ENCODE peak calls at places on chromosomes 16 and 17, in seven cellular contexts. D, N, M, S, T, I and L are unnamed samples.

GRCh38 chr17:78563189-78564145 is 13.7 kb downstream of the DNAH17 start:
- DNase-seq in D (no peak), S (peak; percentile 61), I (no peak), T (no peak), M (no peak), N (no peak), L (no peak)

GRCh38 chr17:17495448-17496188 is 577 bp downstream of the RASD1 start:
- DNase-seq in M (peak; percentile 10), N (no peak), T (peak; percentile 46), D (no peak), I (no peak), S (peak; percentile 47), L (no peak)

GRCh38 chr17:40775945-40776344 is 3.9 kb upstream of the KRT26 start:
- DNase-seq in I (no peak), S (no peak), D (no peak), N (no peak), T (no peak), M (no peak), L (no peak)

GRCh38 chr17:4592240-4593005 is 8.1 kb downstream of the SMTNL2 start:
- DNase-seq in M (no peak), S (no peak), D (no peak), T (no peak), I (no peak), N (no peak), L (no peak)

GRCh38 chr16:73890524-73891500 is 405.8 kb upstream of the PSMD7 start:
- DNase-seq in T (no peak), D (no peak), I (no peak), M (no peak), N (no peak), S (no peak), L (no peak)

GRCh38 chr17:73942668-73943415 is 260.6 kb upstream of the RPL38 start:
- DNase-seq in N (no peak), M (no peak), T (no peak), I (no peak), D (no peak), S (no peak), L (no peak)

GRCh38 chr17:45783593-45784292 is 377 bp upstream of the CRHR1 start:
- DNase-seq in I (no peak), N (no peak), D (no peak), M (no peak), T (peak; percentile 14), S (no peak), L (no peak)

GRCh38 chr16:57255686-57256415 is 10.8 kb downstream of the ARL2BP start:
- DNase-seq in D (no peak), N (no peak), T (no peak), S (no peak), I (no peak), M (no peak), L (peak; percentile 89)

GRCh38 chr17:37699285-37699973 is 45.4 kb downstream of the HNF1B start:
- DNase-seq in I (no peak), D (no peak), S (no peak), T (no peak), N (no peak), M (no peak), L (no peak)

GRCh38 chr17:2909853-2910234 is 113.6 kb downstream of the RAP1GAP2 start:
- DNase-seq in T (no peak), N (no peak), M (no peak), S (no peak), D (no peak), I (no peak), L (no peak)

GRCh38 chr17:7220593-7221280 is 999 bp downstream of the ACADVL start:
- DNase-seq in N (peak; percentile 41), I (no peak), D (no peak), T (peak; percentile 69), S (peak; percentile 85), M (peak; percentile 63), L (peak; percentile 58)

GRCh38 chr17:55842405-55843158 is 91.7 kb downstream of the PCTP start:
- DNase-seq in M (no peak), N (no peak), D (no peak), I (no peak), T (no peak), S (no peak), L (no peak)

GRCh38 chr17:5437721-5438317 is 1.1 kb downstream of the C1QBP start:
- DNase-seq in D (no peak), N (no peak), M (no peak), I (no peak), S (no peak), T (no peak), L (peak; percentile 59)

GRCh38 chr17:30369995-30370394 is 8.7 kb upstream of the CPD start:
- DNase-seq in I (no peak), T (no peak), M (no peak), S (no peak), N (no peak), D (no peak), L (peak; percentile 74)

GRCh38 chr16:58499615-58500328 is at the start of gene NDRG4:
- DNase-seq in T (peak; percentile 47), M (peak; percentile 37), D (peak; percentile 33), S (peak; percentile 79), I (no peak), N (no peak), L (peak; percentile 64)

GRCh38 chr17:5711344-5711743 is 127.0 kb upstream of the NLRP1 start:
- DNase-seq in I (no peak), D (no peak), N (no peak), S (no peak), M (no peak), T (no peak), L (no peak)

GRCh38 chr17:83126275-83126930 is 47.0 kb downstream of the METRNL start:
- DNase-seq in D (no peak), T (peak; percentile 2), S (no peak), N (no peak), I (no peak), M (no peak), L (no peak)

GRCh38 chr17:82793974-82794620 is 42.2 kb downstream of the TBCD start:
- DNase-seq in M (no peak), S (no peak), T (no peak), I (no peak), N (no peak), D (no peak), L (no peak)

GRCh38 chr17:76239538-76240274 is 587 bp downstream of the RNF157 start:
- DNase-seq in D (no peak), N (no peak), I (no peak), M (no peak), T (peak; percentile 25), S (no peak), L (no peak)

GRCh38 chr17:35052240-35052608 is 11.3 kb downstream of the RFFL start:
- DNase-seq in N (no peak), T (no peak), D (no peak), M (no peak), S (no peak), I (no peak), L (peak; percentile 63)

GRCh38 chr16:89546781-89547180 is 13.7 kb upstream of the RPL13 start:
- DNase-seq in M (no peak), T (no peak), S (no peak), I (no peak), N (no peak), D (no peak), L (no peak)

GRCh38 chr16:69812213-69813014 is 50.3 kb downstream of the WWP2 start:
- DNase-seq in I (no peak), D (no peak), T (no peak), M (no peak), N (no peak), S (no peak), L (no peak)

GRCh38 chr17:81494984-81495383 is 17.6 kb downstream of the ACTG1 start:
- DNase-seq in N (no peak), I (no peak), D (no peak), T (no peak), M (no peak), S (no peak), L (no peak)

GRCh38 chr17:21523482-21524210 is 147.5 kb downstream of the KCNJ12 start:
- DNase-seq in D (no peak), M (no peak), T (no peak), I (no peak), N (no peak), S (no peak), L (no peak)

GRCh38 chr16:85696761-85697160 is 8.0 kb upstream of the GINS2 start:
- DNase-seq in N (no peak), S (no peak), T (no peak), I (no peak), M (no peak), D (no peak), L (no peak)

GRCh38 chr16:50670476-50670875 is 10.6 kb downstream of the SNX20 start:
- DNase-seq in T (no peak), S (no peak), I (no peak), N (no peak), D (no peak), M (no peak), L (no peak)

GRCh38 chr16:2095315-2095853 is 40.3 kb downstream of the PKD1 start:
- DNase-seq in M (no peak), I (no peak), T (no peak), N (no peak), D (no peak), S (no peak), L (peak; percentile 17)

GRCh38 chr17:77881545-77881944 is 77.0 kb upstream of the TNRC6C start:
- DNase-seq in N (peak; percentile 85), D (no peak), T (peak; percentile 77), M (peak; percentile 67), S (peak; percentile 68), I (peak; percentile 25), L (peak; percentile 55)

GRCh38 chr17:66906321-66907278 is 57.9 kb upstream of the CACNG4 start:
- DNase-seq in T (peak; percentile 74), S (peak; percentile 87), D (peak; percentile 46), M (peak; percentile 38), I (peak; percentile 12), N (peak; percentile 45), L (peak; percentile 59)

GRCh38 chr16:30444231-30445148 is 1.2 kb downstream of the SEPHS2 start:
- DNase-seq in S (no peak), I (no peak), D (no peak), T (no peak), N (no peak), M (no peak), L (no peak)

GRCh38 chr17:60039509-60040442 is 38.9 kb downstream of the HEATR6 start:
- DNase-seq in D (no peak), N (no peak), S (no peak), M (no peak), T (no peak), I (no peak), L (no peak)

GRCh38 chr17:74770498-74771318 is 5.4 kb downstream of the NAT9 start:
- DNase-seq in I (no peak), T (peak; percentile 76), N (peak; percentile 67), D (no peak), S (peak; percentile 82), M (peak; percentile 78), L (peak; percentile 51)

GRCh38 chr16:30901201-30902069 is 5.0 kb downstream of the CTF1 start:
- DNase-seq in S (no peak), T (no peak), M (no peak), N (no peak), I (no peak), D (no peak), L (no peak)

GRCh38 chr17:68578236-68578635 is 22.9 kb downstream of the FAM20A start:
- DNase-seq in N (no peak), T (no peak), I (no peak), S (no peak), D (no peak), M (no peak), L (no peak)

GRCh38 chr16:65283238-65283651 is 161.4 kb upstream of the CDH11 start:
- DNase-seq in I (no peak), M (no peak), N (no peak), D (no peak), S (no peak), T (no peak), L (no peak)

GRCh38 chr16:85492617-85492957 is 120.5 kb upstream of the GSE1 start:
- DNase-seq in S (no peak), I (no peak), D (no peak), M (no peak), N (no peak), T (no peak), L (no peak)

GRCh38 chr17:77129568-77130301 is 11.0 kb upstream of the SEC14L1 start:
- DNase-seq in T (no peak), I (no peak), N (no peak), S (no peak), D (no peak), M (no peak), L (no peak)

GRCh38 chr16:716250-716607 is 1.3 kb downstream of the METRN start:
- DNase-seq in I (no peak), S (peak; percentile 84), T (no peak), M (no peak), D (no peak), N (no peak), L (no peak)